ENCODE peak calls at places on chromosome X, in five cellular contexts. C is tibial artery, Z is kidney, B is tibial nerve, F is LNCaP clone FGC. J is an unnamed sample.

GRCh38 chrX:136708348-136708747 is 60.4 kb downstream of the CD40LG start:
- DNase-seq in C (no peak), F (no peak), Z (no peak), B (no peak), J (no peak)

GRCh38 chrX:22314692-22315091 is 42.0 kb downstream of the CBLL2 start:
- DNase-seq in F (no peak), B (no peak), Z (no peak), C (no peak), J (no peak)

GRCh38 chrX:36908801-36909403 is 99.3 kb upstream of the FAM47C start:
- DNase-seq in F (peak), C (no peak), B (no peak), Z (no peak), J (no peak)

GRCh38 chrX:48636776-48637175 is 39.5 kb downstream of the WDR13 start:
- DNase-seq in F (no peak), Z (no peak), B (no peak), C (no peak), J (no peak)

GRCh38 chrX:23554304-23554703 is 113.0 kb upstream of the PRDX4 start:
- DNase-seq in F (peak), Z (no peak), B (peak), C (no peak), J (no peak)

GRCh38 chrX:101619336-101619735 is 1.5 kb upstream of the ARMCX6 start:
- DNase-seq in F (no peak), B (no peak), Z (no peak), C (no peak), J (no peak)

GRCh38 chrX:56729152-56729557 is at the start of gene NBDY:
- DNase-seq in C (peak), F (no peak), Z (peak), B (peak), J (no peak)

GRCh38 chrX:16946971-16947562 is 609 bp downstream of the REPS2 start:
- DNase-seq in B (no peak), C (no peak), Z (peak), F (no peak), J (no peak)

GRCh38 chrX:121831601-121832000 is 784.2 kb downstream of the GLUD2 start:
- DNase-seq in C (no peak), B (no peak), F (no peak), Z (no peak), J (no peak)

GRCh38 chrX:17803449-17803848 is 57.6 kb downstream of the RAI2 start:
- DNase-seq in Z (no peak), B (no peak), F (no peak), C (no peak), J (no peak)

GRCh38 chrX:110665636-110666035 is 130.0 kb downstream of the CHRDL1 start:
- DNase-seq in B (peak), C (peak), F (no peak), Z (no peak), J (no peak)

GRCh38 chrX:97027384-97027922 is 143.7 kb downstream of the RPA4 start:
- DNase-seq in C (no peak), B (no peak), Z (no peak), F (no peak), J (no peak)

GRCh38 chrX:101450052-101450451 is 35.2 kb upstream of the ARMCX4 start:
- DNase-seq in Z (no peak), B (no peak), F (no peak), C (no peak), J (no peak)

GRCh38 chrX:86141786-86142185 is 6.5 kb upstream of the DACH2 start:
- DNase-seq in Z (no peak), B (no peak), C (no peak), F (no peak), J (no peak)

DNA sequence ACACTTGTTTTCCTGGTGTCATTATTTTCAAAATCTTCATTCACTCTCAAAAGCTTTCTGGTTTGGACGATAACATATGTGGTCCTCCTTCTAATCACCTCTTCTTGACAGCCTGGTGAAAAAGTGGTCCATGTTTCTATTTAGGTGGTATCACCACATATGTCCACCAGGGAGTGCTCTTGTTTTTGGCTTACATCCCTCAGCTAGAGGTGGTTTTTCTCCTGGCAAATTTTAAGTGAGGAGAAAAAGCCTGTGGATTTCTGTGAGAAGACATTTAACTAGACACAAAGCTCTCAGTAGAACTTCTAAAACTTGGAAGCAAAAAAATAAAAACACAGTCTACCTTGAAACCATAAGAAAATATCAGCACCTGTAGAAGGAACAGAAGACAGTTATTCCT is 58.0 kb upstream of the FRMPD4 start:
- DNase-seq in Z (no peak), B (peak), C (no peak), F (no peak), J (no peak)
- TF ChIP-seq CTCF in Z (peak), B (no peak), C (no peak), F (peak), J (peak)

GRCh38 chrX:73448379-73448778 is 1.5 kb downstream of the CDX4 start:
- DNase-seq in C (no peak), B (no peak), F (no peak), Z (no peak), J (no peak)

GRCh38 chrX:73447311-73447794 is 500 bp downstream of the CDX4 start:
- DNase-seq in Z (peak), F (no peak), B (no peak), C (no peak), J (no peak)

DNA sequence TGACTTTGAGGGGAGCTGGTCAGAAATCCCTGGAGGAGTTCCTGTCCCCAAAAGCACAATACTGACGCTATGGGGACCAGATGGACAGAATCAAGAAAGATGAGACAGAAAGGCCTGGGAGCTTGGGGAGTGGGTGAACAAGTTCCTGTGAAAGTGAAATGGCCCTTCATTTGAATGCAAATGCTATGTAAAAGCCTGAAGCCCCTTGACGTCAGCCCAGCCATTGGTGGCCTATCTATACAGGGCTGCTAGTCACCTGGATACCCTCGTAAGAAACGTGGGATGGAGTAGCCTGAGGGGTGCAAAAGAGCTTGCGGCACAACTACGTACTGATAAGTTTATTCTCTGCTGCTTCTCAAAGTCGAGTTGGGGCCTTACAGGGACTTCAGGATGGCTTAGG is at the start of gene CDX4:
- DNase-seq in C (no peak), Z (no peak), F (no peak), B (no peak), J (no peak)
- TF ChIP-seq CTCF in C (no peak), Z (no peak), F (no peak), B (no peak), J (no peak)

GRCh38 chrX:153438522-153438921 is 7.3 kb downstream of the TREX2 start:
- DNase-seq in C (no peak), F (no peak), B (peak), Z (no peak), J (no peak)
- TF ChIP-seq CTCF in C (peak), F (peak), B (no peak), Z (peak), J (peak)

DNA sequence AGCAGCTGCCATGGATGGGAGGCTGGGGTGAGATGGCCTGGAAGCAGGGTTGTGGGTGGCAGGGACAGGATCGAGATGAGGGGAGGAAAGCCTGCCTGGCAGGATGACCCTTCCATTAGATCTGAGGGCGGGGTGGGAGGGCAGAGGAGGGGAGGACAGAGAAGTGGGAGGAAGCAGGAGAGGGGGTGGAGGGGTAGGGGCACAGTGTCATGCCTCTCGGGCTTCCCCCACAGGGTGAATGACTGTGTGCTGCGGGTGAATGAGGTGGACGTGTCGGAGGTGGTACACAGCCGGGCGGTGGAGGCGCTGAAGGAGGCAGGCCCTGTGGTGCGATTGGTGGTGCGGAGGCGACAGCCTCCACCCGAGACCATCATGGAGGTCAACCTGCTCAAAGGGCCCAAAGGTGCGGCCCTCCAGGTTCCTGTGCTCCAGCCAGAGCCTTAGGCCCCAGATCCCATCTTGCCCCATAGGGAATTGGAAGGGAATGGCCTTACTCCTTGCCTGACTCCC is 4.9 kb downstream of the DLG3 start:
- DNase-seq in C (no peak), B (no peak), F (no peak), Z (no peak), J (no peak)
- TF ChIP-seq CTCF in C (no peak), B (no peak), F (no peak), Z (no peak), J (no peak)

GRCh38 chrX:132594129-132594528 is 105.3 kb upstream of the MBNL3 start:
- DNase-seq in F (no peak), Z (no peak), B (no peak), C (no peak), J (no peak)

GRCh38 chrX:132590350-132591026 is 101.7 kb upstream of the MBNL3 start:
- DNase-seq in C (no peak), F (no peak), B (no peak), Z (no peak), J (no peak)

GRCh38 chrX:132591719-132592275 is 103.0 kb upstream of the MBNL3 start:
- DNase-seq in C (no peak), Z (no peak), F (no peak), B (no peak), J (no peak)

DNA sequence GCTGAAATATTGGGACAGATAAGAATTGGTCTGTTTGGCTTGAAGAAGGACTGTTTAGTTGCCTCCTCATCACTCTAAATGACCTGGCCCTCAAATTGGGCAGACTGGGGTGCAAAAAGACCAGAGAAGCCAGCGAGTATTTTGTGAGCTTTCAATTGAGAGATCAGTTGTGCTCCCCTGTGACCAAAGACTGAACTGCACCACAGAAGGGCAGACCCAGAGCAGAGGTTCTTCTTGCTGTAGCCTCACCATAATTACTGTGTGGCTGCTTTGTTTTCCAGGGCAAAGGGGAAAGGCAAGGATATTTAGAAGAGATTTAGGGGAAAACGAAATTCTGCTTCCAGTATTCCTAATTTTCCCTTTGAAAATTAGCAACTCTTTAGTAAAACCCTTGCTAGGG is 104.0 kb upstream of the MBNL3 start:
- DNase-seq in F (no peak), B (peak), Z (no peak), C (no peak), J (no peak)
- TF ChIP-seq CTCF in F (peak), B (peak), Z (peak), C (peak), J (no peak)

DNA sequence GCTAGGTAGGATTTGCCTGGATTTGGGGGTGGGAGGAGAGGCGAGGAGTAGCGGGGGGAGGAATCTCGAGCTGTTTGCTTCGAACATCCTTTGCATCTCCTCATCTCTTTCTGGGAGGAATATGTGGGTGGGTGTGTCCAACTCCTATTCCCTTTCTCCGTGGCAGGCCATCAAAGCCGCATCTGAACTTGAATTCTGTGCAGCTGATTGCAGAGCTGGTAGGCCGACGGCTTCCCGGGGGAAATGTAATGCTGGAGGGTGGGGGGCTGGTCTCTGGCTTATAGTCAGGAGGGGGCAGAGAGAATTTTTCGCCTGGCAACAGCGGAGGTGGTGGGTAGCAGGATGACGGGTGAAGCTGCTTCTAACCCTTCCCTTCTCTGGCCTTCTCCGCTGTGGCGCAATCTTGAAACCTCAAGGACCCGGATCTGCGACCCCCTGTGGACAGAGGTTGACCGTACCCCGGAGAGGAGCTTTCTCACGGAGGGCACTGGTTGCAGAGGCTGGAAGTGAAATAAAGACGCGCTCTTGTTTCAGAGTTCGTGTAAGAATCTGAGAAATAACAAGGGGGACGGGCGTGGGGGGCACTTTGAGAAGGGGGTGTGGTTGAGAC is 654 bp downstream of the ZCCHC12 start:
- DNase-seq in F (no peak), Z (no peak), B (no peak), C (no peak), J (no peak)
- TF ChIP-seq CTCF in F (no peak), Z (no peak), B (no peak), C (no peak), J (no peak)

DNA sequence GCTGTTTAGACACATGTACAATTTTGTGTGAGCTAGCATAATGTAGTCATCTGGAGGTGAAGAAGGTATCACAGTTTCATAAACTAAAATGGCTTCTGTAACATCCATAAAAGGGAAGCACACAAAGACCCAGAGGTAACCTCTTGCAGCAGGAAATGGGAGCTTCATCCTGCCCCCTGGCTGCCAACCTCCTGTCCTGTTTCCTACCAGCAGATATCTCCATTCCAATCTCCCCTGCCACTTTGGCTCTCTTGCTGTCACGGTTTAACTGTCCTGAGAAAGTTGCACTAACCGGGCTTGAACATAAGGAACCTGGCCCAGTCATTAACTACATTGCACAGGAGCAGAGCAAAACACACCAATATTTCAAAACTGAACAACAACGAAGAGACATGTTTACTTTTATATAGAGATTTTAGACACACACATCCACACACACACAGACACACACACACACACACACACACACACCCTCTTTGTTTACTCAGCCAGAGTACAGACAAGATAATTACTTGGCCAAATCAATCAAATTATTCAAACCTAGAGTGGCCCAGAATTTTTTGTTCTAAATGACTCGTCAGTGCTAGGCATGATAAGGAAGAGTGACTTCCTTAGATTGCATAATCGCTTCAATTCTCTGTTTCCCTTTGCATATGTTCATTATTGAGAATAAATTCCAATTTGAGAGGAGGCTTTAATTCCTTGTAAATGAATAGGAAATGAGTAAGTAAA is 24.2 kb downstream of the MID2 start:
- DNase-seq in F (peak), Z (no peak), C (no peak), B (no peak), J (no peak)
- TF ChIP-seq CTCF in F (no peak), Z (no peak), C (no peak), B (no peak), J (no peak)

GRCh38 chrX:18886344-18887161 is 97.4 kb downstream of the PHKA2 start:
- DNase-seq in F (peak), C (peak), Z (peak), B (peak), J (no peak)
- TF ChIP-seq CTCF in F (peak), C (peak), Z (peak), B (peak), J (peak)

GRCh38 chrX:81489987-81490386 is 288.1 kb downstream of the SH3BGRL start:
- DNase-seq in Z (no peak), F (peak), B (no peak), C (no peak), J (no peak)
- TF ChIP-seq CTCF in Z (no peak), F (no peak), B (no peak), C (no peak), J (no peak)

DNA sequence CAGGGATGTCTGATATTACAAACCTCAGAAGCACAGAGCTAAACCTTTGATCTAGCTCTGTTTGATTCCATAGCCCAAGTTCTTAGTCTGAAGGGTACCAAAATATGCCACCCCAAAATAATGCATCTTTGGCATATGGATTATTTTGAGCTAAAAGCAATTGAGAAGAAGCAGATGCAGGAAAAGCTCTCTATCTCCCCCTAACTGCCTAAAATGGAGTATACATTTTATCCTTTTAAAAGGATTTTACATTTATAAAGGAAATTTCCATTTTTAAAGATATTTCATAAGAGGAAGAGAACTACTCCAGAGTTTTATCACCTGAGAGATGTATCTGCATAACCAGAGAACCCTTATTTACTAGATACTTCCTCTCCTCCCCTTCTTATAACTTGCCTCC is 158.7 kb downstream of the ZNF674 start:
- DNase-seq in B (no peak), F (no peak), Z (no peak), C (no peak), J (no peak)
- TF ChIP-seq CTCF in B (no peak), F (no peak), Z (no peak), C (no peak), J (no peak)